ENCODE peak calls at places on chromosomes 1 and 21, in eight cellular contexts. M is effector memory CD4-positive, alpha-beta T cell; Z is PC-3; K is foreskin keratinocyte; A is cardiac muscle cell; I is uterus; W is stomach; X is ovary. U is an unnamed sample. For H3K27me3, the result is how much of the 10 kb centered on the place peaks cover.

GRCh38 chr21:9750341-9751086 is 770.9 kb upstream of the TPTE start:
- DNase-seq in M (no peak), Z (no peak), K (no peak), A (no peak), I (no peak), W (no peak), X (no peak), U (no peak)

GRCh38 chr1:154866995-154867795 is 2.9 kb downstream of the KCNN3 start:
- DNase-seq in M (no peak), Z (peak), K (peak), A (peak), I (peak), W (peak), X (no peak), U (no peak)

GRCh38 chr21:43361493-43362296 is 65.2 kb downstream of the SIK1 start:
- DNase-seq in M (peak), Z (no peak), K (peak), A (no peak), I (no peak), W (no peak), X (no peak), U (no peak)

GRCh38 chr1:37865348-37866119 is 6.1 kb upstream of the MTF1 start:
- DNase-seq in M (no peak), Z (peak), K (peak), A (no peak), I (no peak), W (no peak), X (no peak), U (no peak)

GRCh38 chr1:87673748-87674147 is 345.1 kb downstream of the LMO4 start:
- DNase-seq in M (no peak), Z (peak), K (no peak), A (no peak), I (no peak), W (no peak), X (no peak), U (no peak)

GRCh38 chr1:24364605-24364974 is 45.4 kb downstream of the GRHL3 start:
- DNase-seq in M (no peak), Z (peak), K (no peak), A (no peak), I (no peak), W (no peak), X (no peak), U (no peak)

GRCh38 chr1:227543283-227544066 is 19.9 kb upstream of the ZNF678 start:
- DNase-seq in M (no peak), Z (no peak), K (no peak), A (no peak), I (no peak), W (no peak), X (no peak), U (no peak)

GRCh38 chr1:179818260-179818659 is 59.3 kb downstream of the TOR1AIP2 start:
- DNase-seq in M (no peak), Z (no peak), K (no peak), A (no peak), I (no peak), W (no peak), X (no peak), U (no peak)

GRCh38 chr1:235972316-235973090 is 92.4 kb downstream of the NID1 start:
- DNase-seq in M (no peak), Z (peak), K (peak), A (no peak), I (no peak), W (no peak), X (no peak), U (peak)

GRCh38 chr1:71046891-71047634 is 553 bp downstream of the PTGER3 start:
- DNase-seq in M (no peak), Z (no peak), K (no peak), A (no peak), I (peak), W (peak), X (no peak), U (no peak)

GRCh38 chr1:53585565-53585964 is 126.4 kb downstream of the DMRTB1 start:
- DNase-seq in M (no peak), Z (no peak), K (no peak), A (no peak), I (peak), W (peak), X (no peak), U (no peak)

GRCh38 chr1:119542492-119542946 is 35.5 kb downstream of the HSD3B1 start:
- DNase-seq in M (no peak), Z (peak), K (no peak), A (no peak), I (no peak), W (no peak), X (no peak), U (no peak)
- H3K27me3 ChIP-seq in M (under half), Z (under half), K (under half), A (under half), I (under half), W (under half), X (under half), U (under half)

GRCh38 chr21:36707763-36708511 is 9.0 kb downstream of the SIM2 start:
- DNase-seq in M (no peak), Z (no peak), K (no peak), A (no peak), I (no peak), W (no peak), X (no peak), U (no peak)
- H3K27me3 ChIP-seq in M (half or more), Z (under half), K (half or more), A (half or more), I (under half), W (half or more), X (under half), U (half or more)

GRCh38 chr21:33031562-33031961 is 5.8 kb downstream of the OLIG2 start:
- DNase-seq in M (no peak), Z (no peak), K (no peak), A (no peak), I (no peak), W (no peak), X (no peak), U (no peak)
- H3K27me3 ChIP-seq in M (under half), Z (under half), K (half or more), A (half or more), I (under half), W (half or more), X (under half), U (half or more)

DNA sequence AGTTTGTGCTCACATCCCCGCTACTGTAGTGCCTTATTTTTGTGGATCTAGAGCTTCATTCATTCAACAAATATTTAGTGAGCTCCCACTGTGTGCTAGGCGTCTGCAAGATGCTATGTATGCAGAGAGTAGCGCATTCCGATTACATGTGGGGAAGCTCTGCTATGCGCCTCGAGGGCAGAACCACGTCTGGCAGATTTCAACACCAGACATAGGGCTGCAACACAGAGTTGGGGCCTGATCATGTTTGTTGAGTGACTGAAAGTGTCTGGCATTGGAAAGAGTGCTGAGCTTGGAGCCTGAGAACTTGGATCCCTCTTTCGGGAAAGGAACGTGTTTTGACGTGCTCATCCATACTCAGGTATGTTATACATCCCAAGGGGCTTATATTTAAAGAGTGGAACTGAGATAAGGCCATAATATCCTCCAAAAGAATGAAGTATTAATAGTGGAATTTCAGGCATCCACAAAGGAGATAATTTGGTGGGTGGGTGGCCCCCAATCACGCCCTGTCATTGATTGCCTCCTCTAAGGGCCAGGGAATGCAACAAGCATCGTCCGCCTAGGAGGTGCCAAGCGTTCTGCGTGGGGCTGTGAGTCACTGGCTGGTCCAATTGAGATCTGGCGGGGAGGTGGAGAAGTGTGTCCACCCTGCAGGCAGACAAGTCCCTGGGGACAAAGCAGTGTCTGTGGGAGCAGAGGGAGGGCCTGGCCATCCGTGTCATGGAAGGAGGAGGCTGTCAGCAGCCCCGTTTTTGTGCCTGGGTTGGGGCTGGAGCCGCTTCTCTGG is 62.8 kb upstream of the ZBTB40 start:
- DNase-seq in M (no peak), Z (peak), K (peak), A (no peak), I (no peak), W (no peak), X (no peak), U (peak)
- H3K27me3 ChIP-seq in M (under half), Z (under half), K (under half), A (half or more), I (under half), W (under half), X (under half), U (under half)

DNA sequence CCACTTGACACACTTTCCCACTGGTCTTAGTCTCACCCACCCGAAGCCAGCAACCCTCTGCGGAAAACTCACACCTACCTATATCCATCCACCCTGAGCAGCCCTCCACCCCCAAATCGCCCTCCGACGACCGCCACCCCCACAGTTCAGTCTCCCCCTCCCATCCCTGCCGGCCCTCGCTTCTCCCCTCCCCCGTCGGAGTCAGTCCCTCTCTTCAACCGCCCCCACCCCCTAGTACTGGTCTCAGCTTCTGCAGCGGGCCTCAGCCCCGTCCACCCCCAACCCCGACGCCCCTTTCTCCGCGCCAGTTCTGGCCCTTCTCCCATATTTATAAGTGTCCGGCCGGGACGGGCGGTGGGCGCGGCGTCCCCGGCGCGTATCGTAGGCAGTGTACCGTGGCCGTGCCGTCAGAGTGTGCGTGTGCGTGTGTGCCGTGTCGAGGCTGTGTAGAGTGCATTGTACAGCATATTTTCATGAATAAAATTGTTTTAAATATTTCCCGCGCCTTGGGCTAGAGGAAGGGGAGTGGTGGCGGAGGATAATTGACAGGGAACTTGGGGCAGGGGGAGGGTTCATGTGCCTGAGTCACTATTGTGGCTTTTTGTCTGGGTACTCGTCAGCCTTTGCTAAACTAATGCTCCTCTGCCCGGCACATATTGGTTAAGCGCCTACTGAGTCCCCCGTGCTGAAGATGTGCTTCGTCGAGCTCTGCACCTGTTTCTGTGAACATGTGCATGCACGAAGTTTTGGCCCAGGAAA is 22.0 kb downstream of the FOXO6 start:
- DNase-seq in M (no peak), Z (peak), K (peak), A (no peak), I (no peak), W (no peak), X (peak), U (no peak)
- H3K27me3 ChIP-seq in M (under half), Z (under half), K (half or more), A (half or more), I (under half), W (under half), X (under half), U (under half)

DNA sequence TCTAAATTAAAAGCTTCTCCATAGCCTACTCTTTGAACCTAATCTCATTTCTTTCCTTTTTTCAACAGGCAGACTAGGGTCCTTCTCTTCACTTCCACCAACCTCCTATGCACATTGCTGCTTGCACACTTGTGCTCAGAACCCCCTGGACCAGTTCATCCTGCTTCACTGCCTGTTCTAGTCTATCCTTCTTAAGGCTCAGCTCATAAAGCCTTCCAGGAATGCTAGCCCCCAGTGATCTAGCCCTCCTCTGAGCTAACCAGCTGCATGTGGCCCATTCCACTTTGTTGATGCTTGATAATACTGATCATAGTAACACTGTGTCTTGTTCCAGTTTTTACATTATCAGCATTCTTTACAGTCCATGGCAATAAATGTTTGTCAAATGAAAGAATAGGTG is 22.9 kb upstream of the PHGDH start:
- DNase-seq in M (no peak), Z (no peak), K (no peak), A (no peak), I (no peak), W (no peak), X (no peak), U (no peak)
- H3K27me3 ChIP-seq in M (under half), Z (under half), K (under half), A (under half), I (under half), W (under half), X (under half), U (under half)